ENCODE peak calls at places on chromosomes 1 and 21, in six cellular contexts. G is neural progenitor cell, M is AG09319, A is fibroblast of lung, C is fibroblast of the aortic adventitia, W is AG09309. K is an unnamed sample.

GRCh38 chr1:165853528-165854075 is 26.2 kb downstream of the UCK2 start:
- DNase-seq in G (no peak), M (no peak), A (no peak), C (no peak), W (no peak), K (no peak)

GRCh38 chr1:151175910-151176309 is at the start of gene TMOD4:
- DNase-seq in G (peak; percentile 13), M (no peak), A (peak; percentile 37), C (no peak), W (no peak), K (no peak)

GRCh38 chr1:89928506-89928905 is 66.4 kb upstream of the ZNF326 start:
- DNase-seq in G (no peak), M (no peak), A (no peak), C (no peak), W (no peak), K (no peak)

GRCh38 chr1:67850611-67851075 is 17.4 kb upstream of the GNG12 start:
- DNase-seq in G (no peak), M (peak; percentile 41), A (peak; percentile 92), C (peak; percentile 89), W (peak; percentile 51), K (no peak)

GRCh38 chr1:70033266-70033873 is 172.0 kb downstream of the LRRC40 start:
- DNase-seq in G (no peak), M (no peak), A (no peak), C (no peak), W (no peak), K (no peak)

GRCh38 chr1:197269053-197269452 is 1.0 kb downstream of the CRB1 start:
- DNase-seq in G (peak; percentile 11), M (no peak), A (no peak), C (no peak), W (no peak), K (no peak)

GRCh38 chr1:211557894-211558625 is 20.9 kb downstream of the SLC30A1 start:
- DNase-seq in G (no peak), M (no peak), A (no peak), C (no peak), W (no peak), K (no peak)

GRCh38 chr21:31410763-31411278 is 66.8 kb upstream of the TIAM1 start:
- DNase-seq in G (no peak), M (no peak), A (no peak), C (no peak), W (no peak), K (peak; percentile 33)

GRCh38 chr1:155134322-155134721 is 1.3 kb upstream of the SLC50A1 start:
- DNase-seq in G (no peak), M (no peak), A (no peak), C (no peak), W (no peak), K (no peak)

GRCh38 chr1:156530006-156530405 is 29.4 kb upstream of the MEF2D start:
- DNase-seq in G (no peak), M (no peak), A (no peak), C (no peak), W (no peak), K (no peak)

GRCh38 chr1:75203415-75204277 is 69.5 kb downstream of the LHX8 start:
- DNase-seq in G (peak; percentile 63), M (peak; percentile 75), A (peak; percentile 50), C (peak; percentile 59), W (peak; percentile 5), K (peak; percentile 29)

GRCh38 chr21:28083350-28083749 is 909.3 kb downstream of the LTN1 start:
- DNase-seq in G (no peak), M (no peak), A (no peak), C (no peak), W (no peak), K (no peak)

GRCh38 chr1:207873055-207873890 is 37.7 kb downstream of the CD34 start:
- DNase-seq in G (no peak), M (no peak), A (no peak), C (no peak), W (no peak), K (no peak)

GRCh38 chr1:11364170-11364569 is 91.2 kb downstream of the UBIAD1 start:
- DNase-seq in G (no peak), M (no peak), A (no peak), C (no peak), W (no peak), K (no peak)

GRCh38 chr1:27366411-27367159 is at the start of gene MAP3K6:
- DNase-seq in G (peak; percentile 89), M (peak; percentile 45), A (peak; percentile 76), C (peak; percentile 73), W (no peak), K (peak; percentile 71)

GRCh38 chr1:150931773-150932172 is 5.6 kb downstream of the SETDB1 start:
- DNase-seq in G (no peak), M (no peak), A (peak; percentile 39), C (peak; percentile 36), W (no peak), K (no peak)

GRCh38 chr21:14383596-14384210 is 757 bp upstream of the HSPA13 start:
- DNase-seq in G (no peak), M (no peak), A (peak; percentile 54), C (no peak), W (no peak), K (no peak)

GRCh38 chr1:96508226-96508625 is 213.4 kb upstream of the PTBP2 start:
- DNase-seq in G (no peak), M (no peak), A (no peak), C (no peak), W (no peak), K (no peak)

GRCh38 chr1:40038693-40039092 is 1.8 kb upstream of the CAP1 start:
- DNase-seq in G (no peak), M (no peak), A (no peak), C (no peak), W (no peak), K (no peak)

GRCh38 chr1:155226910-155227260 is 18.4 kb downstream of the MTX1 start:
- DNase-seq in G (peak; percentile 88), M (no peak), A (peak; percentile 35), C (no peak), W (no peak), K (peak; percentile 61)

GRCh38 chr1:78586572-78586971 is 33.7 kb upstream of the IFI44L start:
- DNase-seq in G (no peak), M (no peak), A (no peak), C (peak; percentile 25), W (no peak), K (no peak)

GRCh38 chr1:156082111-156083091 is at the start of gene MEX3A:
- DNase-seq in G (peak; percentile 98), M (no peak), A (peak; percentile 73), C (peak; percentile 64), W (no peak), K (peak; percentile 92)

GRCh38 chr1:20584890-20585289 is 4.0 kb upstream of the CDA start:
- DNase-seq in G (no peak), M (no peak), A (no peak), C (peak; percentile 43), W (no peak), K (no peak)

GRCh38 chr1:176183618-176184017 is 23.5 kb downstream of the COP1 start:
- DNase-seq in G (no peak), M (no peak), A (peak; percentile 8), C (no peak), W (no peak), K (no peak)

GRCh38 chr1:223329664-223330420 is 34.1 kb downstream of the SUSD4 start:
- DNase-seq in G (no peak), M (no peak), A (no peak), C (no peak), W (no peak), K (no peak)

GRCh38 chr1:15115542-15116330 is 37.8 kb upstream of the TMEM51 start:
- DNase-seq in G (no peak), M (no peak), A (no peak), C (no peak), W (no peak), K (no peak)

GRCh38 chr1:211928993-211929637 is 98.6 kb upstream of the LPGAT1 start:
- DNase-seq in G (no peak), M (no peak), A (peak; percentile 62), C (peak; percentile 47), W (no peak), K (no peak)

GRCh38 chr1:214547747-214548146 is 3.7 kb downstream of the PTPN14 start:
- DNase-seq in G (no peak), M (no peak), A (no peak), C (no peak), W (no peak), K (no peak)

GRCh38 chr1:205581321-205581980 is 50.4 kb downstream of the ELK4 start:
- DNase-seq in G (no peak), M (no peak), A (no peak), C (no peak), W (no peak), K (no peak)

GRCh38 chr1:22674410-22674749 is 21.3 kb downstream of the C1QB start:
- DNase-seq in G (no peak), M (no peak), A (no peak), C (no peak), W (no peak), K (no peak)
- TF ChIP-seq CTCF in G (no peak), M (no peak), A (no peak), C (no peak), W (no peak), K (no peak)

GRCh38 chr1:16903054-16903453 is 7.3 kb downstream of the RNU1-2 start:
- DNase-seq in G (no peak), M (no peak), A (peak; percentile 47), C (peak; percentile 84), W (peak; percentile 55), K (no peak)
- TF ChIP-seq CTCF in G (no peak), M (no peak), A (no peak), C (no peak), W (no peak), K (no peak)

GRCh38 chr1:184973308-184974085 is 811 bp downstream of the NIBAN1 start:
- DNase-seq in G (peak; percentile 56), M (peak; percentile 59), A (peak; percentile 84), C (peak; percentile 92), W (no peak), K (no peak)
- TF ChIP-seq CTCF in G (no peak), M (no peak), A (no peak), C (peak; percentile 2), W (no peak), K (no peak)

DNA sequence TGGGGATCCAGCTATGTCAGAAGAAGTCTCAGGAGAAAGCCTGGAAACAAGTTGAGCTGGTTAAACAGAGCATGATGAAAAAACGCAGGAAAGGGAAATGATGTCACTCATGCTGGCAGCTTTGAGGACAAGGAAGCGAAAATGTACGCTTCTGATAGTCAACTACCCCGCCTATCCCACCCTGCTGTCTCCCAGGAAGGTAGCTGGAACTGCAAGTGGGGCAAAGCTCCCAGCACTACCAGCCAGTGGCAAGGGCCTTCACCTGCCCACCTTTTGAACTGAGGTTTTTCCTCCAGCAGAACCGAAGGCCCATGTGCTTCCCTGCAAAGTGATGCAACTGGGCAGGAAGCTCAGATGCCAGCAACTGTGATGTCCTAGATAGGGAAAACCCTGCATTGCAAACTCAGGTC is 6.3 kb upstream of the IL20 start:
- DNase-seq in G (no peak), M (no peak), A (no peak), C (no peak), W (no peak), K (no peak)
- TF ChIP-seq CTCF in G (no peak), M (no peak), A (no peak), C (no peak), W (no peak), K (no peak)

K was measured in nephron progenitor cell.